ENCODE peak calls at places on chromosome 2, in eight cellular contexts. One of them, this sample, is unnamed.

GRCh38 chr2:235201796-235202195 is 250.0 kb downstream of the SH3BP4 start:
- DNase-seq in ovary: no peak
- DNase-seq in heart left ventricle: no peak
- DNase-seq in K562: no peak
- DNase-seq in IMR-90: no peak
- DNase-seq in Peyer's patch: no peak
- DNase-seq in body of pancreas: no peak
- DNase-seq in spleen: no peak
- DNase-seq in this sample: no peak

GRCh38 chr2:148954536-148954935 is 79.5 kb downstream of the KIF5C start:
- DNase-seq in K562: no peak
- DNase-seq in Peyer's patch: no peak
- DNase-seq in body of pancreas: no peak
- DNase-seq in ovary: no peak
- DNase-seq in IMR-90: no peak
- DNase-seq in heart left ventricle: no peak
- DNase-seq in spleen: no peak
- DNase-seq in this sample: no peak

GRCh38 chr2:1478311-1479305 is 65.3 kb downstream of the TPO start:
- DNase-seq in body of pancreas: no peak
- DNase-seq in ovary: no peak
- DNase-seq in spleen: peak
- DNase-seq in IMR-90: no peak
- DNase-seq in heart left ventricle: no peak
- DNase-seq in Peyer's patch: no peak
- DNase-seq in K562: no peak
- DNase-seq in this sample: no peak

GRCh38 chr2:73759287-73759764 is 20.6 kb downstream of the DUSP11 start:
- DNase-seq in Peyer's patch: no peak
- DNase-seq in ovary: no peak
- DNase-seq in spleen: no peak
- DNase-seq in K562: no peak
- DNase-seq in IMR-90: peak
- DNase-seq in body of pancreas: peak
- DNase-seq in heart left ventricle: peak
- DNase-seq in this sample: peak

GRCh38 chr2:15298769-15299168 is 262.4 kb downstream of the NBAS start:
- DNase-seq in IMR-90: peak
- DNase-seq in ovary: no peak
- DNase-seq in spleen: no peak
- DNase-seq in heart left ventricle: peak
- DNase-seq in body of pancreas: no peak
- DNase-seq in Peyer's patch: no peak
- DNase-seq in K562: no peak
- DNase-seq in this sample: peak

GRCh38 chr2:216888907-216889622 is 29.2 kb upstream of the TNP1 start:
- DNase-seq in ovary: no peak
- DNase-seq in Peyer's patch: no peak
- DNase-seq in body of pancreas: no peak
- DNase-seq in K562: no peak
- DNase-seq in heart left ventricle: peak
- DNase-seq in IMR-90: no peak
- DNase-seq in spleen: no peak
- DNase-seq in this sample: no peak

GRCh38 chr2:113886479-113887383 is 3.2 kb upstream of the ACTR3 start:
- DNase-seq in ovary: no peak
- DNase-seq in body of pancreas: peak
- DNase-seq in spleen: peak
- DNase-seq in K562: peak
- DNase-seq in Peyer's patch: peak
- DNase-seq in heart left ventricle: peak
- DNase-seq in IMR-90: peak
- DNase-seq in this sample: no peak

GRCh38 chr2:16774980-16775963 is 109.6 kb upstream of the CYRIA start:
- DNase-seq in Peyer's patch: no peak
- DNase-seq in body of pancreas: no peak
- DNase-seq in IMR-90: no peak
- DNase-seq in ovary: no peak
- DNase-seq in K562: peak
- DNase-seq in heart left ventricle: no peak
- DNase-seq in spleen: no peak
- DNase-seq in this sample: no peak

GRCh38 chr2:10717630-10718029 is 3.8 kb upstream of the ATP6V1C2 start:
- DNase-seq in ovary: no peak
- DNase-seq in heart left ventricle: no peak
- DNase-seq in IMR-90: peak
- DNase-seq in body of pancreas: no peak
- DNase-seq in Peyer's patch: no peak
- DNase-seq in K562: no peak
- DNase-seq in spleen: peak
- DNase-seq in this sample: no peak

GRCh38 chr2:85470850-85471800 is 52.6 kb downstream of the SH2D6 start:
- DNase-seq in K562: no peak
- DNase-seq in ovary: peak
- DNase-seq in spleen: peak
- DNase-seq in IMR-90: peak
- DNase-seq in heart left ventricle: no peak
- DNase-seq in Peyer's patch: peak
- DNase-seq in body of pancreas: peak
- DNase-seq in this sample: no peak

GRCh38 chr2:208015475-208015874 is 9.9 kb downstream of the PLEKHM3 start:
- DNase-seq in K562: no peak
- DNase-seq in body of pancreas: no peak
- DNase-seq in ovary: no peak
- DNase-seq in Peyer's patch: no peak
- DNase-seq in heart left ventricle: no peak
- DNase-seq in spleen: no peak
- DNase-seq in IMR-90: no peak
- DNase-seq in this sample: no peak

GRCh38 chr2:10911291-10912075 is at the start of gene KCNF1:
- DNase-seq in Peyer's patch: peak
- DNase-seq in body of pancreas: peak
- DNase-seq in spleen: peak
- DNase-seq in IMR-90: peak
- DNase-seq in heart left ventricle: no peak
- DNase-seq in ovary: no peak
- DNase-seq in K562: no peak
- DNase-seq in this sample: no peak

GRCh38 chr2:130345091-130345490 is 2.4 kb downstream of the IMP4 start:
- DNase-seq in Peyer's patch: no peak
- DNase-seq in body of pancreas: no peak
- DNase-seq in ovary: no peak
- DNase-seq in heart left ventricle: no peak
- DNase-seq in IMR-90: no peak
- DNase-seq in spleen: no peak
- DNase-seq in K562: no peak
- DNase-seq in this sample: no peak

GRCh38 chr2:130344578-130344977 is 1.9 kb downstream of the IMP4 start:
- DNase-seq in heart left ventricle: no peak
- DNase-seq in K562: no peak
- DNase-seq in ovary: no peak
- DNase-seq in body of pancreas: no peak
- DNase-seq in IMR-90: no peak
- DNase-seq in Peyer's patch: no peak
- DNase-seq in spleen: no peak
- DNase-seq in this sample: no peak

GRCh38 chr2:130342020-130342532 is 621 bp upstream of the IMP4 start:
- DNase-seq in K562: peak
- DNase-seq in heart left ventricle: peak
- DNase-seq in Peyer's patch: peak
- DNase-seq in ovary: peak
- DNase-seq in body of pancreas: peak
- DNase-seq in spleen: peak
- DNase-seq in IMR-90: peak
- DNase-seq in this sample: peak

GRCh38 chr2:130341562-130342019 is 1.1 kb upstream of the IMP4 start:
- DNase-seq in Peyer's patch: peak
- DNase-seq in ovary: no peak
- DNase-seq in heart left ventricle: no peak
- DNase-seq in body of pancreas: no peak
- DNase-seq in K562: peak
- DNase-seq in IMR-90: no peak
- DNase-seq in spleen: no peak
- DNase-seq in this sample: no peak

GRCh38 chr2:130342533-130343275 is at the start of gene IMP4:
- DNase-seq in heart left ventricle: peak
- DNase-seq in K562: peak
- DNase-seq in spleen: peak
- DNase-seq in Peyer's patch: peak
- DNase-seq in ovary: peak
- DNase-seq in body of pancreas: peak
- DNase-seq in IMR-90: peak
- DNase-seq in this sample: peak
- TF ChIP-seq POLR2A in heart left ventricle: peak
- TF ChIP-seq POLR2A in K562: peak
- TF ChIP-seq POLR2A in spleen: no peak
- TF ChIP-seq POLR2A in Peyer's patch: peak
- TF ChIP-seq POLR2A in ovary: peak
- TF ChIP-seq POLR2A in body of pancreas: peak
- TF ChIP-seq POLR2A in IMR-90: peak
- TF ChIP-seq POLR2A in this sample: peak

DNA sequence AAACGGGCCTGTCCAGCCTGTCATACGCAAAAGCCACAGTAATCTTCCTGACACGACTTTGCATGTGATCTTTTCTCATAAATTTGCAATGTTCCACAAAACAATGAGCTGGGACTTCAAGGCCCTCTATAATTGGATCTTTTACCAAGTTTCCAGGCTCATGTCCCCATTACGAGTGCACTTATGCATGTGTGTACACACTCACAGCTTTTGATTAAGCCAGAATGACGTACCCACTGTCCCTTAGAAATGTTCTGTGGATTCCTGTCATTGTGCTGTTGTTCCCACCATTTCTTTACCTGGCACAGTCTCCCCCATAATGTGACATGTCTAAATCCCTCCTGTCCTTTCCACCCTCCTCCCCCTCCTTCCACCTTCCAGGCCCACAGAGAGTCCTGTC is 19.7 kb upstream of the TMEM247 start:
- DNase-seq in spleen: no peak
- DNase-seq in K562: no peak
- DNase-seq in heart left ventricle: no peak
- DNase-seq in Peyer's patch: no peak
- DNase-seq in ovary: no peak
- DNase-seq in body of pancreas: no peak
- DNase-seq in IMR-90: no peak
- DNase-seq in this sample: no peak
- H3K27ac ChIP-seq in spleen: no peak
- H3K27ac ChIP-seq in K562: no peak
- H3K27ac ChIP-seq in heart left ventricle: no peak
- H3K27ac ChIP-seq in Peyer's patch: no peak
- H3K27ac ChIP-seq in ovary: no peak
- H3K27ac ChIP-seq in body of pancreas: peak
- H3K27ac ChIP-seq in IMR-90: no peak
- H3K27ac ChIP-seq in this sample: peak

GRCh38 chr2:169824373-169825333 is at the start of gene METTL5:
- DNase-seq in Peyer's patch: peak
- DNase-seq in IMR-90: peak
- DNase-seq in body of pancreas: peak
- DNase-seq in heart left ventricle: peak
- DNase-seq in spleen: peak
- DNase-seq in ovary: peak
- DNase-seq in K562: peak
- DNase-seq in this sample: peak
- TF ChIP-seq POLR2A in Peyer's patch: peak
- TF ChIP-seq POLR2A in IMR-90: no peak
- TF ChIP-seq POLR2A in body of pancreas: peak
- TF ChIP-seq POLR2A in heart left ventricle: peak
- TF ChIP-seq POLR2A in spleen: peak
- TF ChIP-seq POLR2A in ovary: peak
- TF ChIP-seq POLR2A in K562: peak
- TF ChIP-seq POLR2A in this sample: no peak

GRCh38 chr2:150675807-150676206 is 188.3 kb upstream of the RND3 start:
- DNase-seq in ovary: no peak
- DNase-seq in heart left ventricle: no peak
- DNase-seq in body of pancreas: no peak
- DNase-seq in K562: no peak
- DNase-seq in spleen: no peak
- DNase-seq in Peyer's patch: no peak
- DNase-seq in IMR-90: no peak
- DNase-seq in this sample: no peak
- H3K27ac ChIP-seq in ovary: no peak
- H3K27ac ChIP-seq in heart left ventricle: no peak
- H3K27ac ChIP-seq in body of pancreas: no peak
- H3K27ac ChIP-seq in K562: no peak
- H3K27ac ChIP-seq in spleen: no peak
- H3K27ac ChIP-seq in Peyer's patch: no peak
- H3K27ac ChIP-seq in IMR-90: no peak
- H3K27ac ChIP-seq in this sample: no peak

GRCh38 chr2:178194600-178195389 is 483 bp downstream of the OSBPL6 start:
- DNase-seq in spleen: peak
- DNase-seq in ovary: peak
- DNase-seq in K562: peak
- DNase-seq in body of pancreas: peak
- DNase-seq in heart left ventricle: peak
- DNase-seq in IMR-90: peak
- DNase-seq in Peyer's patch: peak
- DNase-seq in this sample: peak

GRCh38 chr2:178195390-178196166 is 1.3 kb downstream of the OSBPL6 start:
- DNase-seq in heart left ventricle: no peak
- DNase-seq in ovary: no peak
- DNase-seq in spleen: no peak
- DNase-seq in K562: no peak
- DNase-seq in IMR-90: no peak
- DNase-seq in Peyer's patch: no peak
- DNase-seq in body of pancreas: no peak
- DNase-seq in this sample: no peak

GRCh38 chr2:178190938-178191910 is 3.1 kb upstream of the OSBPL6 start:
- DNase-seq in K562: no peak
- DNase-seq in spleen: no peak
- DNase-seq in IMR-90: no peak
- DNase-seq in Peyer's patch: no peak
- DNase-seq in heart left ventricle: no peak
- DNase-seq in ovary: no peak
- DNase-seq in body of pancreas: no peak
- DNase-seq in this sample: no peak

GRCh38 chr2:178193496-178193822 is 853 bp upstream of the OSBPL6 start:
- DNase-seq in spleen: no peak
- DNase-seq in heart left ventricle: no peak
- DNase-seq in IMR-90: peak
- DNase-seq in body of pancreas: no peak
- DNase-seq in Peyer's patch: no peak
- DNase-seq in ovary: no peak
- DNase-seq in K562: no peak
- DNase-seq in this sample: no peak

GRCh38 chr2:178193823-178194599 is at the start of gene OSBPL6:
- DNase-seq in IMR-90: peak
- DNase-seq in heart left ventricle: peak
- DNase-seq in body of pancreas: peak
- DNase-seq in Peyer's patch: peak
- DNase-seq in K562: peak
- DNase-seq in ovary: peak
- DNase-seq in spleen: peak
- DNase-seq in this sample: peak
- TF ChIP-seq POLR2A in IMR-90: no peak
- TF ChIP-seq POLR2A in heart left ventricle: peak
- TF ChIP-seq POLR2A in body of pancreas: peak
- TF ChIP-seq POLR2A in Peyer's patch: peak
- TF ChIP-seq POLR2A in K562: peak
- TF ChIP-seq POLR2A in ovary: peak
- TF ChIP-seq POLR2A in spleen: no peak
- TF ChIP-seq POLR2A in this sample: peak

This sample was measured in uterus.